ENCODE peak calls at places on chromosome 18, in four cellular contexts. One of them, this sample, is unnamed.
A peak's percentile ranks its signal among the peaks of the same experiment; 100 is the strongest.

GRCh38 chr18:2894131-2894840 is 47.5 kb downstream of the EMILIN2 start:
- DNase-seq in AG04450: no peak
- DNase-seq in CD8-positive, alpha-beta T cell: no peak
- DNase-seq in IMR-90: no peak
- DNase-seq in this sample: no peak

GRCh38 chr18:44579028-44579692 is 101.5 kb upstream of the SETBP1 start:
- DNase-seq in AG04450: no peak
- DNase-seq in CD8-positive, alpha-beta T cell: no peak
- DNase-seq in IMR-90: peak; percentile 63
- DNase-seq in this sample: peak; percentile 65

GRCh38 chr18:3595282-3596273 is 145.6 kb downstream of the TGIF1 start:
- DNase-seq in AG04450: peak; percentile 90
- DNase-seq in CD8-positive, alpha-beta T cell: no peak
- DNase-seq in IMR-90: peak; percentile 98
- DNase-seq in this sample: peak; percentile 94

GRCh38 chr18:22318745-22319407 is 98.8 kb downstream of the CTAGE1 start:
- DNase-seq in AG04450: no peak
- DNase-seq in CD8-positive, alpha-beta T cell: no peak
- DNase-seq in IMR-90: peak; percentile 60
- DNase-seq in this sample: no peak

GRCh38 chr18:23542471-23542870 is 39.2 kb downstream of the RMC1 start:
- DNase-seq in AG04450: no peak
- DNase-seq in CD8-positive, alpha-beta T cell: no peak
- DNase-seq in IMR-90: peak; percentile 37
- DNase-seq in this sample: no peak

GRCh38 chr18:31633416-31634330 is 42.0 kb downstream of the TTR start:
- DNase-seq in AG04450: no peak
- DNase-seq in CD8-positive, alpha-beta T cell: no peak
- DNase-seq in IMR-90: no peak
- DNase-seq in this sample: no peak

GRCh38 chr18:6207119-6207518 is 207.6 kb downstream of the L3MBTL4 start:
- DNase-seq in AG04450: no peak
- DNase-seq in CD8-positive, alpha-beta T cell: no peak
- DNase-seq in IMR-90: peak; percentile 19
- DNase-seq in this sample: no peak

GRCh38 chr18:52334896-52335295 is 5.1 kb upstream of the DCC start:
- DNase-seq in AG04450: peak; percentile 37
- DNase-seq in CD8-positive, alpha-beta T cell: no peak
- DNase-seq in IMR-90: peak; percentile 66
- DNase-seq in this sample: peak; percentile 49

GRCh38 chr18:41873730-41874129 is 81.3 kb upstream of the PIK3C3 start:
- DNase-seq in AG04450: no peak
- DNase-seq in CD8-positive, alpha-beta T cell: no peak
- DNase-seq in IMR-90: no peak
- DNase-seq in this sample: no peak

GRCh38 chr18:57802166-57802868 is 798 bp downstream of the ATP8B1 start:
- DNase-seq in AG04450: no peak
- DNase-seq in CD8-positive, alpha-beta T cell: no peak
- DNase-seq in IMR-90: no peak
- DNase-seq in this sample: peak; percentile 25

GRCh38 chr18:50559750-50560680 is at the start of gene MAPK4:
- DNase-seq in AG04450: no peak
- DNase-seq in CD8-positive, alpha-beta T cell: no peak
- DNase-seq in IMR-90: no peak
- DNase-seq in this sample: peak; percentile 51

GRCh38 chr18:33700513-33700976 is 122.5 kb downstream of the ASXL3 start:
- DNase-seq in AG04450: no peak
- DNase-seq in CD8-positive, alpha-beta T cell: no peak
- DNase-seq in IMR-90: no peak
- DNase-seq in this sample: no peak

GRCh38 chr18:13834501-13835015 is 10.6 kb downstream of the MC5R start:
- DNase-seq in AG04450: no peak
- DNase-seq in CD8-positive, alpha-beta T cell: no peak
- DNase-seq in IMR-90: no peak
- DNase-seq in this sample: no peak

GRCh38 chr18:22324191-22325131 is 93.3 kb downstream of the CTAGE1 start:
- DNase-seq in AG04450: no peak
- DNase-seq in CD8-positive, alpha-beta T cell: no peak
- DNase-seq in IMR-90: no peak
- DNase-seq in this sample: peak; percentile 46

GRCh38 chr18:9433616-9434239 is 41.6 kb upstream of the RALBP1 start:
- DNase-seq in AG04450: no peak
- DNase-seq in CD8-positive, alpha-beta T cell: no peak
- DNase-seq in IMR-90: peak; percentile 10
- DNase-seq in this sample: no peak

GRCh38 chr18:9082763-9083510 is 19.6 kb upstream of the NDUFV2 start:
- DNase-seq in AG04450: no peak
- DNase-seq in CD8-positive, alpha-beta T cell: no peak
- DNase-seq in IMR-90: no peak
- DNase-seq in this sample: no peak

GRCh38 chr18:9495465-9495864 is 20.2 kb downstream of the RALBP1 start:
- DNase-seq in AG04450: no peak
- DNase-seq in CD8-positive, alpha-beta T cell: no peak
- DNase-seq in IMR-90: no peak
- DNase-seq in this sample: no peak

GRCh38 chr18:45997689-45998088 is 30.6 kb upstream of the EPG5 start:
- DNase-seq in AG04450: no peak
- DNase-seq in CD8-positive, alpha-beta T cell: no peak
- DNase-seq in IMR-90: no peak
- DNase-seq in this sample: no peak

GRCh38 chr18:28189400-28190239 is 12.7 kb upstream of the CDH2 start:
- DNase-seq in AG04450: peak; percentile 56
- DNase-seq in CD8-positive, alpha-beta T cell: no peak
- DNase-seq in IMR-90: peak; percentile 87
- DNase-seq in this sample: peak; percentile 78

GRCh38 chr18:13217466-13217961 is 1.0 kb upstream of the LDLRAD4 start:
- DNase-seq in AG04450: no peak
- DNase-seq in CD8-positive, alpha-beta T cell: peak; percentile 18
- DNase-seq in IMR-90: peak; percentile 3
- DNase-seq in this sample: peak; percentile 27

GRCh38 chr18:52605345-52605744 is 265.3 kb downstream of the DCC start:
- DNase-seq in AG04450: no peak
- DNase-seq in CD8-positive, alpha-beta T cell: no peak
- DNase-seq in IMR-90: no peak
- DNase-seq in this sample: no peak

GRCh38 chr18:36412778-36413177 is 115.3 kb downstream of the FHOD3 start:
- DNase-seq in AG04450: no peak
- DNase-seq in CD8-positive, alpha-beta T cell: no peak
- DNase-seq in IMR-90: no peak
- DNase-seq in this sample: peak; percentile 63

GRCh38 chr18:59096098-59096779 is 43.4 kb upstream of the SEC11C start:
- DNase-seq in AG04450: no peak
- DNase-seq in CD8-positive, alpha-beta T cell: no peak
- DNase-seq in IMR-90: no peak
- DNase-seq in this sample: no peak

GRCh38 chr18:25099838-25100393 is 252.1 kb downstream of the ZNF521 start:
- DNase-seq in AG04450: peak; percentile 6
- DNase-seq in CD8-positive, alpha-beta T cell: no peak
- DNase-seq in IMR-90: peak; percentile 40
- DNase-seq in this sample: no peak

GRCh38 chr18:23935804-23936203 is 78.8 kb upstream of the TTC39C start:
- DNase-seq in AG04450: no peak
- DNase-seq in CD8-positive, alpha-beta T cell: no peak
- DNase-seq in IMR-90: no peak
- DNase-seq in this sample: no peak

GRCh38 chr18:48989304-48990284 is 38.8 kb upstream of the SMAD7 start:
- DNase-seq in AG04450: no peak
- DNase-seq in CD8-positive, alpha-beta T cell: no peak
- DNase-seq in IMR-90: peak; percentile 18
- DNase-seq in this sample: no peak

GRCh38 chr18:48988508-48989303 is 37.9 kb upstream of the SMAD7 start:
- DNase-seq in AG04450: no peak
- DNase-seq in CD8-positive, alpha-beta T cell: no peak
- DNase-seq in IMR-90: no peak
- DNase-seq in this sample: no peak

GRCh38 chr18:48992133-48992532 is 41.4 kb upstream of the SMAD7 start:
- DNase-seq in AG04450: no peak
- DNase-seq in CD8-positive, alpha-beta T cell: no peak
- DNase-seq in IMR-90: no peak
- DNase-seq in this sample: no peak

GRCh38 chr18:48991299-48992055 is 40.7 kb upstream of the SMAD7 start:
- DNase-seq in AG04450: no peak
- DNase-seq in CD8-positive, alpha-beta T cell: no peak
- DNase-seq in IMR-90: no peak
- DNase-seq in this sample: peak; percentile 73

DNA sequence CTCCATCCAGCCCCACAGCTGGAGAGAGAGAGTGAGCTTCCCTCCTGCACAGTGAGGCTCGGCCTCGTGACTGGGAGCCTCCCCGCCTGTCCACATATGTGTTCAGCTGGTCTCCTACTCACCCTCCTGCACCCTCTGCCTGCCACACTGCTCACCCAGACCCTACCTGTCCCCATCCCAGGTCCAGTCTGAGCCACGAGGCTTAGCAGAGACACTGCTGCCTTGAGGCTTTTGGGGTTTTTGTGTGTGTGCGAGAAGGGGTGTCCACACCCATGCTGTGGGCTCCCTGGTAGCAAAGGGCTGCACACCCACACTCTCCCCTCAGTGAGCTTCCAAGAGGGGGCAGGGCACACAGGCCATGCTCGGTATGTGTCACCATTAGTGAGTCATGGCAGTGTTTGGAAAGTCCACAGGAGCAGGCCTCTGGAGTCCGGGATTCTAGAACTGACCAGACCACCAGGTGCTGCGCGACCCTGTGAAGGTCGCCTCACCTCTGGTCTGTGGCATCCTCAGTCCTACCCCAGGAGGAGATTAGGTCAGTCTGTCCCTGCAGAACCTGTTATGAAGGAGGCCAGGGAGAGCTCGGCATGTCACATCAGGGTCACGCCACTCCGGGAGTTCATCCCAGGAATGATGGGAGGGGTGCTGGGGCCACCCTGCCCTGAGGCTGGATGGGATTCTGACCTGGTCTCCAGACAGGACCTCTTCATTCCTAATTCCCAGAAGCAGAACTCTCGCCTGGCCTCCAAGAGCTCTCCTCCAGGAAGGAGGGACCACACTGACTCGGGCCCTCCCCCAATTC is 39.9 kb upstream of the SMAD7 start:
- DNase-seq in AG04450: no peak
- DNase-seq in CD8-positive, alpha-beta T cell: no peak
- DNase-seq in IMR-90: peak; percentile 75
- DNase-seq in this sample: peak; percentile 71
- H3K4me3 ChIP-seq in AG04450: no peak overlapping the region
- H3K4me3 ChIP-seq in CD8-positive, alpha-beta T cell: no peak overlapping the region
- H3K4me3 ChIP-seq in IMR-90: no peak overlapping the region
- H3K4me3 ChIP-seq in this sample: no peak overlapping the region

GRCh38 chr18:61595615-61596014 is 262.4 kb downstream of the CDH20 start:
- DNase-seq in AG04450: no peak
- DNase-seq in CD8-positive, alpha-beta T cell: no peak
- DNase-seq in IMR-90: no peak
- DNase-seq in this sample: no peak
- TF ChIP-seq CTCF in AG04450: no peak
- TF ChIP-seq CTCF in CD8-positive, alpha-beta T cell: no peak
- TF ChIP-seq CTCF in IMR-90: no peak
- TF ChIP-seq CTCF in this sample: no peak

GRCh38 chr18:74281011-74281638 is 10.6 kb downstream of the CYB5A start:
- DNase-seq in AG04450: no peak
- DNase-seq in CD8-positive, alpha-beta T cell: no peak
- DNase-seq in IMR-90: no peak
- DNase-seq in this sample: no peak

GRCh38 chr18:74276609-74277008 is 15.2 kb downstream of the CYB5A start:
- DNase-seq in AG04450: no peak
- DNase-seq in CD8-positive, alpha-beta T cell: no peak
- DNase-seq in IMR-90: no peak
- DNase-seq in this sample: peak; percentile 15

GRCh38 chr18:74278058-74278457 is 13.7 kb downstream of the CYB5A start:
- DNase-seq in AG04450: no peak
- DNase-seq in CD8-positive, alpha-beta T cell: no peak
- DNase-seq in IMR-90: no peak
- DNase-seq in this sample: no peak

GRCh38 chr18:74281639-74282358 is 10.0 kb downstream of the CYB5A start:
- DNase-seq in AG04450: no peak
- DNase-seq in CD8-positive, alpha-beta T cell: no peak
- DNase-seq in IMR-90: no peak
- DNase-seq in this sample: peak; percentile 43

GRCh38 chr18:74278983-74279382 is 12.8 kb downstream of the CYB5A start:
- DNase-seq in AG04450: no peak
- DNase-seq in CD8-positive, alpha-beta T cell: no peak
- DNase-seq in IMR-90: no peak
- DNase-seq in this sample: no peak
- H3K4me3 ChIP-seq in AG04450: no peak overlapping the region
- H3K4me3 ChIP-seq in CD8-positive, alpha-beta T cell: no peak overlapping the region
- H3K4me3 ChIP-seq in IMR-90: no peak overlapping the region
- H3K4me3 ChIP-seq in this sample: no peak overlapping the region

GRCh38 chr18:55477537-55478300 is 110.3 kb downstream of the TCF4 start:
- DNase-seq in AG04450: no peak
- DNase-seq in CD8-positive, alpha-beta T cell: peak; percentile 4
- DNase-seq in IMR-90: peak; percentile 52
- DNase-seq in this sample: peak; percentile 24
- TF ChIP-seq CTCF in AG04450: peak; percentile 26
- TF ChIP-seq CTCF in CD8-positive, alpha-beta T cell: no peak
- TF ChIP-seq CTCF in IMR-90: no peak
- TF ChIP-seq CTCF in this sample: peak; percentile 25

DNA sequence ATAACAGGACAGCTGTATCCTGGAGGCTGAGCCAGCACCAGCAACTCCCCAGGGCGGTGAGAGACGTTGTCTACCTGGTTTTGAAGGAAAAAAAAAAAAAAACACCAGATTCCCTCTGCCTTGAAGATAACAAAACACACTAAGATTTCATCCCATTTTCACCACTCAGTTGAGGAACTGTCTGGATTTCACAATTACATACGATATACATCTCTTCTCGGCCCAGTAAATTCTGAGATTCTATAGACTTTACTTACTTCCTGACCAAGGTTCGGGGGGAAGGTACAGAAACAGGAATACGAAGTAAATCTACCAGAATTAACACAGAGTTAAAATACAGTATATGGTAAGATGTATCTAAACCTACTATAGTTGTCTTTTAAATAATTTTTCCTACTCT is 8.4 kb downstream of the ZNF516 start:
- DNase-seq in AG04450: no peak
- DNase-seq in CD8-positive, alpha-beta T cell: no peak
- DNase-seq in IMR-90: no peak
- DNase-seq in this sample: no peak
- H3K4me3 ChIP-seq in AG04450: no peak overlapping the region
- H3K4me3 ChIP-seq in CD8-positive, alpha-beta T cell: no peak overlapping the region
- H3K4me3 ChIP-seq in IMR-90: no peak overlapping the region
- H3K4me3 ChIP-seq in this sample: no peak overlapping the region